ENCODE peak calls at places on chromosomes 4 and X, in five cellular contexts. One of them, this sample, is unnamed. For H3K79me2, the result is how much of the 10 kb centered on the place peaks cover.

GRCh38 chr4:77695769-77696168 is 90.1 kb downstream of the CXCL13 start:
- DNase-seq in H1: no peak
- DNase-seq in mammary epithelial cell: peak
- DNase-seq in PC-3: peak
- DNase-seq in HCT116: peak
- DNase-seq in this sample: no peak

GRCh38 chr4:75545526-75545925 is 10.3 kb upstream of the ODAPH start:
- DNase-seq in H1: no peak
- DNase-seq in mammary epithelial cell: peak
- DNase-seq in PC-3: no peak
- DNase-seq in HCT116: no peak
- DNase-seq in this sample: no peak

GRCh38 chr4:140736669-140737343 is 19.4 kb downstream of the TBC1D9 start:
- DNase-seq in H1: no peak
- DNase-seq in mammary epithelial cell: no peak
- DNase-seq in PC-3: no peak
- DNase-seq in HCT116: no peak
- DNase-seq in this sample: no peak

GRCh38 chr4:31114821-31115220 is 394.7 kb downstream of the PCDH7 start:
- DNase-seq in H1: no peak
- DNase-seq in mammary epithelial cell: no peak
- DNase-seq in PC-3: no peak
- DNase-seq in HCT116: no peak
- DNase-seq in this sample: no peak

GRCh38 chr4:171650543-171650942 is 162.7 kb upstream of the GALNTL6 start:
- DNase-seq in H1: no peak
- DNase-seq in mammary epithelial cell: no peak
- DNase-seq in PC-3: no peak
- DNase-seq in HCT116: no peak
- DNase-seq in this sample: no peak

GRCh38 chr4:112966701-112967100 is 82.8 kb upstream of the ANK2 start:
- DNase-seq in H1: no peak
- DNase-seq in mammary epithelial cell: no peak
- DNase-seq in PC-3: no peak
- DNase-seq in HCT116: no peak
- DNase-seq in this sample: no peak

GRCh38 chrX:129606918-129607317 is 47.8 kb downstream of the APLN start:
- DNase-seq in H1: no peak
- DNase-seq in mammary epithelial cell: peak
- DNase-seq in PC-3: peak
- DNase-seq in HCT116: peak
- DNase-seq in this sample: peak

GRCh38 chr4:24473309-24473721 is 111.0 kb downstream of the DHX15 start:
- DNase-seq in H1: no peak
- DNase-seq in mammary epithelial cell: peak
- DNase-seq in PC-3: peak
- DNase-seq in HCT116: no peak
- DNase-seq in this sample: peak

GRCh38 chr4:173525118-173526033 is 4.7 kb downstream of the HAND2 start:
- DNase-seq in H1: no peak
- DNase-seq in mammary epithelial cell: no peak
- DNase-seq in PC-3: no peak
- DNase-seq in HCT116: no peak
- DNase-seq in this sample: no peak

GRCh38 chr4:137536789-137537561 is 4.7 kb upstream of the PCDH18 start:
- DNase-seq in H1: peak
- DNase-seq in mammary epithelial cell: no peak
- DNase-seq in PC-3: peak
- DNase-seq in HCT116: no peak
- DNase-seq in this sample: no peak

GRCh38 chrX:150526692-150527091 is 41.7 kb upstream of the MTM1 start:
- DNase-seq in H1: no peak
- DNase-seq in mammary epithelial cell: no peak
- DNase-seq in PC-3: no peak
- DNase-seq in HCT116: no peak
- DNase-seq in this sample: no peak

GRCh38 chrX:22952011-22952410 is 47.7 kb upstream of the DDX53 start:
- DNase-seq in H1: no peak
- DNase-seq in mammary epithelial cell: no peak
- DNase-seq in PC-3: peak
- DNase-seq in HCT116: no peak
- DNase-seq in this sample: no peak

GRCh38 chrX:124362072-124362471 is 15.7 kb downstream of the SH2D1A start:
- DNase-seq in H1: no peak
- DNase-seq in mammary epithelial cell: no peak
- DNase-seq in PC-3: no peak
- DNase-seq in HCT116: no peak
- DNase-seq in this sample: no peak

GRCh38 chr4:185020293-185020808 is 2.1 kb downstream of the HELT start:
- DNase-seq in H1: no peak
- DNase-seq in mammary epithelial cell: peak
- DNase-seq in PC-3: no peak
- DNase-seq in HCT116: no peak
- DNase-seq in this sample: no peak

GRCh38 chr4:184343400-184344177 is 125.9 kb upstream of the ENPP6 start:
- DNase-seq in H1: no peak
- DNase-seq in mammary epithelial cell: peak
- DNase-seq in PC-3: peak
- DNase-seq in HCT116: peak
- DNase-seq in this sample: peak

GRCh38 chrX:43002526-43003203 is 224.7 kb upstream of the PPP1R2C start:
- DNase-seq in H1: no peak
- DNase-seq in mammary epithelial cell: no peak
- DNase-seq in PC-3: no peak
- DNase-seq in HCT116: no peak
- DNase-seq in this sample: peak

GRCh38 chrX:29466441-29466840 is 748.9 kb upstream of the MAGEB2 start:
- DNase-seq in H1: no peak
- DNase-seq in mammary epithelial cell: no peak
- DNase-seq in PC-3: no peak
- DNase-seq in HCT116: no peak
- DNase-seq in this sample: no peak

GRCh38 chr4:6343950-6344408 is 74.3 kb downstream of the WFS1 start:
- DNase-seq in H1: no peak
- DNase-seq in mammary epithelial cell: peak
- DNase-seq in PC-3: peak
- DNase-seq in HCT116: peak
- DNase-seq in this sample: peak

GRCh38 chr4:112058433-112058832 is 86.8 kb upstream of the FAM241A start:
- DNase-seq in H1: no peak
- DNase-seq in mammary epithelial cell: peak
- DNase-seq in PC-3: no peak
- DNase-seq in HCT116: no peak
- DNase-seq in this sample: no peak

GRCh38 chr4:23070848-23071570 is 378.3 kb downstream of the GBA3 start:
- DNase-seq in H1: no peak
- DNase-seq in mammary epithelial cell: no peak
- DNase-seq in PC-3: no peak
- DNase-seq in HCT116: no peak
- DNase-seq in this sample: no peak

GRCh38 chrX:120316587-120317283 is 5.5 kb upstream of the TMEM255A start:
- DNase-seq in H1: no peak
- DNase-seq in mammary epithelial cell: peak
- DNase-seq in PC-3: peak
- DNase-seq in HCT116: peak
- DNase-seq in this sample: no peak

GRCh38 chrX:4655743-4656142 is 942.3 kb upstream of the PRKX start:
- DNase-seq in H1: no peak
- DNase-seq in mammary epithelial cell: peak
- DNase-seq in PC-3: peak
- DNase-seq in HCT116: no peak
- DNase-seq in this sample: no peak

GRCh38 chr4:37763831-37764230 is 62.7 kb upstream of the PGM2 start:
- DNase-seq in H1: no peak
- DNase-seq in mammary epithelial cell: no peak
- DNase-seq in PC-3: no peak
- DNase-seq in HCT116: no peak
- DNase-seq in this sample: no peak

GRCh38 chr4:102157984-102158383 is 187.3 kb downstream of the SLC39A8 start:
- DNase-seq in H1: no peak
- DNase-seq in mammary epithelial cell: no peak
- DNase-seq in PC-3: no peak
- DNase-seq in HCT116: no peak
- DNase-seq in this sample: no peak

GRCh38 chr4:4472344-4472958 is 69.4 kb downstream of the STX18 start:
- DNase-seq in H1: no peak
- DNase-seq in mammary epithelial cell: no peak
- DNase-seq in PC-3: no peak
- DNase-seq in HCT116: no peak
- DNase-seq in this sample: no peak

GRCh38 chr4:4477796-4478195 is 64.1 kb downstream of the STX18 start:
- DNase-seq in H1: no peak
- DNase-seq in mammary epithelial cell: no peak
- DNase-seq in PC-3: peak
- DNase-seq in HCT116: no peak
- DNase-seq in this sample: no peak

GRCh38 chr4:4477391-4477790 is 64.5 kb downstream of the STX18 start:
- DNase-seq in H1: no peak
- DNase-seq in mammary epithelial cell: no peak
- DNase-seq in PC-3: no peak
- DNase-seq in HCT116: no peak
- DNase-seq in this sample: no peak

GRCh38 chr4:4471195-4471594 is 70.7 kb downstream of the STX18 start:
- DNase-seq in H1: no peak
- DNase-seq in mammary epithelial cell: no peak
- DNase-seq in PC-3: no peak
- DNase-seq in HCT116: no peak
- DNase-seq in this sample: no peak

DNA sequence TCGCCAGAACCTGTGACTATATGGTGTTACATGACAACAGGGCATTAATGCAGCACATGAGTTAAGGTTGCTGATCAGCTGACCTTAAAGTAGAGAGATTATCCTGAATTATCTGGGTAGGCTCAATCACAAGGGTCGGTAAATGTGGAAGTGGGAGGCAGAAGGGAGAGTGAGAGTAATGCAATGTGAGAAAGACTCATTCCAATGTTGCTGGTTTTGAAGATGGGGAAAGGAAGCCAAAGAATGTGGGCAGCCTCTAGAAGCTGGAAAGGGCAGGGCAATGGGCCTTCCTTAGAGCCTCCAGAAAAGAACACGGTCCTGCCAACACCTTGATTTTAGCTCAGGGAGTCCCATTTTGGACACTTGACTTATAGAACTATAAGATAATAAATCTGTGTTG is 67.4 kb downstream of the STX18 start:
- DNase-seq in H1: no peak
- DNase-seq in mammary epithelial cell: no peak
- DNase-seq in PC-3: no peak
- DNase-seq in HCT116: no peak
- DNase-seq in this sample: no peak
- H3K79me2 ChIP-seq in H1: under half
- H3K79me2 ChIP-seq in mammary epithelial cell: under half
- H3K79me2 ChIP-seq in PC-3: under half
- H3K79me2 ChIP-seq in HCT116: under half
- H3K79me2 ChIP-seq in this sample: under half

GRCh38 chr4:98928505-98929340 is at the start of gene EIF4E:
- DNase-seq in H1: peak
- DNase-seq in mammary epithelial cell: peak
- DNase-seq in PC-3: peak
- DNase-seq in HCT116: peak
- DNase-seq in this sample: peak
- H3K27ac ChIP-seq in H1: peak
- H3K27ac ChIP-seq in mammary epithelial cell: peak
- H3K27ac ChIP-seq in PC-3: peak
- H3K27ac ChIP-seq in HCT116: peak
- H3K27ac ChIP-seq in this sample: peak

GRCh38 chr4:8440491-8441311 is at the start of the genes ACOX3 and TRMT44:
- DNase-seq in H1: peak
- DNase-seq in mammary epithelial cell: peak
- DNase-seq in PC-3: peak
- DNase-seq in HCT116: peak
- DNase-seq in this sample: peak

GRCh38 chr4:8438743-8439142 is 1.8 kb downstream of the ACOX3 start:
- DNase-seq in H1: no peak
- DNase-seq in mammary epithelial cell: no peak
- DNase-seq in PC-3: no peak
- DNase-seq in HCT116: no peak
- DNase-seq in this sample: no peak

GRCh38 chr4:8439914-8440490 is 521 bp downstream of the ACOX3 start:
- DNase-seq in H1: no peak
- DNase-seq in mammary epithelial cell: no peak
- DNase-seq in PC-3: no peak
- DNase-seq in HCT116: no peak
- DNase-seq in this sample: peak

GRCh38 chr4:8441499-8442091 is 1.0 kb downstream of the TRMT44 start:
- DNase-seq in H1: no peak
- DNase-seq in mammary epithelial cell: no peak
- DNase-seq in PC-3: peak
- DNase-seq in HCT116: no peak
- DNase-seq in this sample: no peak

DNA sequence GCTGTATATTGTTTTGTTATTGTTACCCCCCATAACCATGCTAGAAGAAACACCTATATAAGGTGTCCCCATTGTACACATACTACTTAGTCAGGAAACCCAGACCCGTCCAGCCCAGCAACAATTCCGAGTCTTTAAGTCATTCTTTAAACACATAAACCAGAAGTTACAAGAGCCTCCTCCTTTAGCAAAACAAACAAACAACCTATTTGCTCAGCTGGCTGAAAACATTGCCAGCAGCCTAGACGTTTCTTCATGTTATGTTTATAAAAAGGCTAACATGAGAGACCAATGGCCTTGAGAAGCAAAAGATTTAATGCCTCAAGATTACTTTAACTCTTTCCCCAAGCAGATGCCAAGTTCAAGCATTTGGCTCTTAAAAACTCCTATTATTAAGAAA is 1.4 kb downstream of the ACOX3 start:
- DNase-seq in H1: no peak
- DNase-seq in mammary epithelial cell: no peak
- DNase-seq in PC-3: peak
- DNase-seq in HCT116: no peak
- DNase-seq in this sample: no peak
- H3K4me3 ChIP-seq in H1: no peak
- H3K4me3 ChIP-seq in mammary epithelial cell: peak
- H3K4me3 ChIP-seq in PC-3: peak
- H3K4me3 ChIP-seq in HCT116: peak
- H3K4me3 ChIP-seq in this sample: peak

GRCh38 chr4:156948738-156949137 is 22.9 kb downstream of the PDGFC start:
- DNase-seq in H1: no peak
- DNase-seq in mammary epithelial cell: no peak
- DNase-seq in PC-3: no peak
- DNase-seq in HCT116: no peak
- DNase-seq in this sample: no peak
- H3K79me2 ChIP-seq in H1: under half
- H3K79me2 ChIP-seq in mammary epithelial cell: half or more
- H3K79me2 ChIP-seq in PC-3: half or more
- H3K79me2 ChIP-seq in HCT116: under half
- H3K79me2 ChIP-seq in this sample: under half

This sample was measured in OCI-LY7.